ENCODE peak calls at places on chromosome 13, in eight cellular contexts. B, J, M, T, C, H, V and R are unnamed samples.

GRCh38 chr13:93881418-93881817 is 598.1 kb downstream of the DCT start:
- DNase-seq in H (no peak), V (no peak), J (no peak), T (no peak), C (no peak), B (no peak), M (no peak), R (peak; percentile 40)

GRCh38 chr13:50845211-50845610 is 1.7 kb upstream of the DLEU7 start:
- DNase-seq in H (no peak), C (no peak), J (no peak), V (no peak), M (no peak), B (no peak), T (no peak), R (peak; percentile 24)

GRCh38 chr13:93290503-93290902 is 63.9 kb downstream of the GPC6 start:
- DNase-seq in J (no peak), M (no peak), T (no peak), V (no peak), H (no peak), B (no peak), C (no peak), R (peak; percentile 66)

GRCh38 chr13:35953537-35954206 is 177.5 kb downstream of the DCLK1 start:
- DNase-seq in C (peak; percentile 94), V (peak; percentile 62), J (no peak), M (peak; percentile 94), B (peak; percentile 70), T (peak; percentile 98), H (peak; percentile 81), R (peak; percentile 85)

GRCh38 chr13:37473035-37473434 is 125.5 kb downstream of the POSTN start:
- DNase-seq in V (no peak), T (no peak), B (no peak), C (no peak), M (no peak), H (no peak), J (no peak), R (no peak)

GRCh38 chr13:75812751-75813181 is 176.6 kb downstream of the LMO7 start:
- DNase-seq in H (no peak), V (no peak), C (no peak), B (no peak), M (no peak), T (no peak), J (no peak), R (peak; percentile 45)

GRCh38 chr13:84192125-84192524 is 309.9 kb upstream of the SLITRK1 start:
- DNase-seq in H (no peak), M (no peak), V (peak; percentile 96), C (no peak), T (no peak), B (no peak), J (no peak), R (peak; percentile 80)

GRCh38 chr13:51282322-51282721 is 57.2 kb upstream of the SERPINE3 start:
- DNase-seq in H (no peak), C (no peak), B (no peak), T (peak; percentile 18), V (no peak), M (no peak), J (no peak), R (no peak)

GRCh38 chr13:25690582-25690981 is 318.8 kb downstream of the ATP8A2 start:
- DNase-seq in M (no peak), T (no peak), J (no peak), V (peak; percentile 18), H (no peak), B (no peak), C (no peak), R (no peak)